ENCODE peak calls at places on chromosomes 11 and 22, in four cellular contexts. D is cardiac fibroblast; C is activated CD8-positive, alpha-beta memory T cell treated with anti-CD3 and anti-CD28 coated beads for 4 hours; R is activated CD8-positive, alpha-beta T cell treated with anti-CD3 and anti-CD28 coated beads, Interleukin-2, amount 10 ng/mL, durations not matched to agents 7 days and 5 days. Y is an unnamed sample.

GRCh38 chr11:44309483-44310197 is at the start of gene ALX4:
- DNase-seq in C (no peak), R (no peak), D (peak), Y (no peak)

GRCh38 chr22:35842954-35843353 is 125.3 kb downstream of the APOL5 start:
- DNase-seq in R (no peak), D (peak), C (no peak), Y (no peak)

GRCh38 chr11:45654242-45654641 is 11.2 kb downstream of the CHST1 start:
- DNase-seq in D (no peak), C (no peak), R (no peak), Y (no peak)

GRCh38 chr22:26027341-26027740 is 141.9 kb upstream of the SEZ6L start:
- DNase-seq in D (no peak), C (no peak), R (no peak), Y (no peak)

GRCh38 chr11:7651140-7651551 is 22.2 kb downstream of the CYB5R2 start:
- DNase-seq in D (no peak), C (no peak), R (no peak), Y (no peak)

GRCh38 chr11:8826901-8827560 is 84.0 kb upstream of the AKIP1 start:
- DNase-seq in R (no peak), D (no peak), C (no peak), Y (no peak)

GRCh38 chr11:1202154-1202775 is 20.6 kb upstream of the MUC5B start:
- DNase-seq in D (no peak), R (peak), C (no peak), Y (no peak)

GRCh38 chr11:68968306-68969255 is 12.2 kb downstream of the MRGPRD start:
- DNase-seq in D (no peak), R (no peak), C (no peak), Y (no peak)

GRCh38 chr11:45152740-45153595 is 6.5 kb downstream of the PRDM11 start:
- DNase-seq in R (no peak), C (no peak), D (no peak), Y (no peak)

GRCh38 chr11:16605440-16605970 is 132.9 kb upstream of the C11orf58 start:
- DNase-seq in C (no peak), D (no peak), R (no peak), Y (peak)

GRCh38 chr11:62592989-62593421 is 1.7 kb upstream of the TUT1 start:
- DNase-seq in C (no peak), D (no peak), R (no peak), Y (no peak)

GRCh38 chr11:19980388-19980787 is 179.9 kb downstream of the DBX1 start:
- DNase-seq in C (no peak), R (no peak), D (no peak), Y (no peak)

GRCh38 chr11:86447763-86448480 is 73.2 kb downstream of the CCDC81 start:
- DNase-seq in D (no peak), R (peak), C (no peak), Y (no peak)

GRCh38 chr22:37186228-37186996 is 1.6 kb downstream of the C1QTNF6 start:
- DNase-seq in C (no peak), D (peak), R (peak), Y (peak)

GRCh38 chr22:27919943-27920755 is 1.1 kb upstream of the PITPNB start:
- DNase-seq in C (no peak), D (peak), R (no peak), Y (peak)

GRCh38 chr11:41498726-41499125 is 39.3 kb upstream of the LRRC4C start:
- DNase-seq in C (no peak), R (no peak), D (peak), Y (no peak)

GRCh38 chr22:46081831-46082210 is 68.5 kb upstream of the PPARA start:
- DNase-seq in R (no peak), C (no peak), D (no peak), Y (no peak)

GRCh38 chr11:112344040-112344413 is 83.4 kb upstream of the PLET1 start:
- DNase-seq in C (no peak), D (no peak), R (no peak), Y (no peak)

GRCh38 chr11:7577226-7577882 is 63.6 kb downstream of the PPFIBP2 start:
- DNase-seq in R (no peak), D (no peak), C (no peak), Y (no peak)

GRCh38 chr11:128701086-128701485 is 7.2 kb downstream of the FLI1 start:
- DNase-seq in R (no peak), D (peak), C (no peak), Y (no peak)

GRCh38 chr22:19085233-19086043 is 36.8 kb downstream of the DGCR2 start:
- DNase-seq in R (no peak), D (peak), C (no peak), Y (peak)

GRCh38 chr11:8839957-8840945 is 70.7 kb upstream of the AKIP1 start:
- DNase-seq in C (no peak), D (peak), R (no peak), Y (peak)

Y was measured in amniotic epithelial cell.